ENCODE peak calls at places on chromosomes 1 and 21, in ten cellular contexts. P is A549; D is heart right ventricle; J is K562; Y is breast epithelium; C is colonic mucosa; Z is tibial artery; B is CD4-positive, CD25-positive, alpha-beta regulatory T cell; R is prostate gland; F is pancreas. K is an unnamed sample.

GRCh38 chr1:221839794-221840395 is 98.0 kb upstream of the DUSP10 start:
- DNase-seq in P (peak; percentile 92), D (peak; percentile 29), J (no peak), Y (peak; percentile 63), C (peak; percentile 27), Z (peak; percentile 88), B (peak; percentile 86), R (no peak), F (peak; percentile 33), K (peak; percentile 15)

GRCh38 chr1:219177940-219178339 is 4.3 kb downstream of the LYPLAL1 start:
- DNase-seq in P (no peak), D (no peak), J (no peak), Y (no peak), C (no peak), Z (no peak), B (no peak), R (no peak), F (no peak), K (no peak)

GRCh38 chr1:226986496-226987178 is 46.5 kb downstream of the COQ8A start:
- DNase-seq in P (no peak), D (no peak), J (no peak), Y (no peak), C (no peak), Z (no peak), B (no peak), R (no peak), F (no peak), K (no peak)

GRCh38 chr1:29123871-29124365 is at the start of gene TMEM200B:
- DNase-seq in P (no peak), D (no peak), J (no peak), Y (no peak), C (no peak), Z (no peak), B (no peak), R (no peak), F (no peak), K (no peak)

GRCh38 chr1:83742446-83742845 is 256.5 kb downstream of the TTLL7 start:
- DNase-seq in P (no peak), D (no peak), J (no peak), Y (no peak), C (no peak), Z (no peak), B (no peak), R (no peak), F (no peak), K (no peak)

GRCh38 chr1:21511579-21512522 is 2.6 kb downstream of the ALPL start:
- DNase-seq in P (no peak), D (peak; percentile 56), J (no peak), Y (peak; percentile 80), C (no peak), Z (peak; percentile 81), B (no peak), R (peak; percentile 66), F (no peak), K (no peak)

GRCh38 chr1:172609528-172609927 is 49.4 kb upstream of the FASLG start:
- DNase-seq in P (peak; percentile 24), D (no peak), J (no peak), Y (no peak), C (no peak), Z (no peak), B (peak; percentile 53), R (no peak), F (no peak), K (peak; percentile 36)

GRCh38 chr1:39898146-39898545 is 3.6 kb downstream of the MYCL start:
- DNase-seq in P (no peak), D (no peak), J (no peak), Y (no peak), C (no peak), Z (no peak), B (no peak), R (no peak), F (no peak), K (no peak)

GRCh38 chr1:202143011-202143767 is 1.3 kb downstream of the ARL8A start:
- DNase-seq in P (no peak), D (peak; percentile 32), J (peak; percentile 52), Y (no peak), C (peak; percentile 59), Z (no peak), B (peak; percentile 38), R (no peak), F (no peak), K (peak; percentile 27)

GRCh38 chr21:27079807-27080206 is 112.9 kb upstream of the ADAMTS5 start:
- DNase-seq in P (no peak), D (no peak), J (no peak), Y (no peak), C (no peak), Z (no peak), B (no peak), R (no peak), F (no peak), K (no peak)

GRCh38 chr1:212359794-212360479 is 54.7 kb downstream of the PACC1 start:
- DNase-seq in P (no peak), D (no peak), J (no peak), Y (no peak), C (no peak), Z (no peak), B (peak; percentile 35), R (no peak), F (no peak), K (no peak)

GRCh38 chr1:224325959-224326358 is 4.0 kb downstream of the NVL start:
- DNase-seq in P (no peak), D (no peak), J (no peak), Y (no peak), C (no peak), Z (no peak), B (no peak), R (no peak), F (no peak), K (no peak)
- H3K4me3 ChIP-seq in P (no peak overlapping the region), D (no peak overlapping the region), J (no peak overlapping the region), Y (no peak overlapping the region), C (no peak overlapping the region), Z (no peak overlapping the region), B (no peak overlapping the region), R (no peak overlapping the region), F (no peak overlapping the region), K (no peak overlapping the region)

DNA sequence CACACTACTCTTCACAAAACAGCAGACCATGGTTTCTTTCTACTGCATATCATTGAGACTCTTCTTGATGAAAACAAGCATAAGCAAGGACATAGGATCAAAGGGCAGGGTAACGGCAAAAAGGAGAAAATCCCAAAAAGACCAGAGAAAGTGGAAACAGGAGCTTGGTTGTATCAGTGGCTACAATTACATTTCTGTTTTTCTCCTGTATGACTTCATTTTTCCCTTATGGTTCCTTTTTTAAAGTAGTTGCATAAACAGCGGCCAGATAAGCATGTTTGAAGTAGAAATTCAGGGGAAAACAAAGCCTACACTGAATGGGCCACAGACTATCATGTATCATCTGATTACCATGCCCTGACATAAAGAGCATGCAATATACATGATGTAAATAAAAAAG is 4.6 kb downstream of the EGLN1 start:
- DNase-seq in P (no peak), D (no peak), J (no peak), Y (no peak), C (no peak), Z (no peak), B (no peak), R (no peak), F (no peak), K (no peak)
- H3K27ac ChIP-seq in P (peak overlapping the region; percentile 86), D (peak overlapping the region; percentile 2), J (no peak overlapping the region), Y (no peak overlapping the region), C (no peak overlapping the region), Z (no peak overlapping the region), B (no peak overlapping the region), R (no peak overlapping the region), F (no peak overlapping the region), K (no peak overlapping the region)

GRCh38 chr1:225866061-225866844 is 15.9 kb downstream of the TMEM63A start:
- DNase-seq in P (no peak), D (no peak), J (no peak), Y (no peak), C (no peak), Z (no peak), B (peak; percentile 78), R (no peak), F (no peak), K (peak; percentile 69)
- H3K4me3 ChIP-seq in P (no peak overlapping the region), D (no peak overlapping the region), J (no peak overlapping the region), Y (no peak overlapping the region), C (no peak overlapping the region), Z (no peak overlapping the region), B (peak overlapping the region; percentile 32), R (no peak overlapping the region), F (no peak overlapping the region), K (no peak overlapping the region)

GRCh38 chr1:192945417-192946130 is 113.6 kb downstream of the UCHL5 start:
- DNase-seq in P (no peak), D (no peak), J (no peak), Y (no peak), C (no peak), Z (no peak), B (no peak), R (no peak), F (no peak), K (no peak)

GRCh38 chr1:192943108-192943507 is 116.1 kb downstream of the UCHL5 start:
- DNase-seq in P (no peak), D (no peak), J (no peak), Y (no peak), C (no peak), Z (no peak), B (no peak), R (no peak), F (no peak), K (no peak)

GRCh38 chr1:192939440-192939839 is 119.7 kb downstream of the UCHL5 start:
- DNase-seq in P (no peak), D (no peak), J (no peak), Y (no peak), C (no peak), Z (no peak), B (no peak), R (no peak), F (no peak), K (no peak)

GRCh38 chr1:192941722-192942411 is 117.3 kb downstream of the UCHL5 start:
- DNase-seq in P (no peak), D (no peak), J (no peak), Y (no peak), C (no peak), Z (no peak), B (no peak), R (no peak), F (no peak), K (no peak)

DNA sequence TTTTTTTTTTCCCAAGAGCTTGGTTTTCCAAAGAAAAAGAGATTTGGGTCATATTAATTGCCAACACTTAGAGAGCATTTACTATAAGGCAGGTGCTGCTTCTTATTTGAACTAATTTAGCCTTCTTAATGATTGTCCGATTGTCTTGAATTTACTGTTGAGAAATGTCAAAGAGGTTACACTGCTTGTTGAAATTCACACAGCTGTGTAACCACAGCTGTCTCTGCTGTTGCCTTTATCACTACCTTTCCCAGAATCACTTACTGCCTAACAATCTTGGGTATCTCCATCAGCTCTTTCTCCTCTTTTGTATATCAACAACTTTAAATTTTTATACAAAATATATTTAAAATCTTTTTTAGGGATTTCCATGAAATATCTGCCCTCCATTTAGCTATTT is 115.6 kb downstream of the UCHL5 start:
- DNase-seq in P (no peak), D (no peak), J (no peak), Y (no peak), C (no peak), Z (no peak), B (no peak), R (no peak), F (no peak), K (no peak)
- H3K27ac ChIP-seq in P (no peak overlapping the region), D (no peak overlapping the region), J (no peak overlapping the region), Y (no peak overlapping the region), C (no peak overlapping the region), Z (no peak overlapping the region), B (no peak overlapping the region), R (no peak overlapping the region), F (no peak overlapping the region), K (no peak overlapping the region)

K was measured in CD4-positive, alpha-beta memory T cell.